ENCODE peak calls at places on chromosomes 3 and 15, in ten cellular contexts. F, H, I, E, Y, D, T, S, Q and M are unnamed samples.

GRCh38 chr3:151434151-151434890 is 26.5 kb downstream of the IGSF10 start:
- DNase-seq in F (no peak), H (no peak), I (no peak), E (peak), Y (no peak), D (no peak), T (no peak), S (no peak), Q (no peak), M (no peak)

GRCh38 chr15:33547876-33548275 is 237.1 kb downstream of the RYR3 start:
- DNase-seq in F (peak), H (no peak), I (no peak), E (peak), Y (no peak), D (no peak), T (no peak), S (peak), Q (no peak), M (no peak)

GRCh38 chr3:16848007-16848406 is 36.7 kb upstream of the PLCL2 start:
- DNase-seq in F (no peak), H (no peak), I (no peak), E (no peak), Y (no peak), D (no peak), T (no peak), S (no peak), Q (no peak), M (no peak)

GRCh38 chr3:36729204-36730056 is 34.9 kb downstream of the DCLK3 start:
- DNase-seq in F (peak), H (peak), I (no peak), E (no peak), Y (peak), D (no peak), T (no peak), S (no peak), Q (peak), M (no peak)

GRCh38 chr15:99613887-99614642 is 48.3 kb downstream of the MEF2A start:
- DNase-seq in F (no peak), H (no peak), I (no peak), E (no peak), Y (no peak), D (no peak), T (no peak), S (no peak), Q (no peak), M (no peak)

GRCh38 chr3:127699098-127699945 is 26.6 kb downstream of the ABTB1 start:
- DNase-seq in F (no peak), H (no peak), I (no peak), E (no peak), Y (no peak), D (no peak), T (no peak), S (no peak), Q (no peak), M (no peak)

GRCh38 chr3:50126287-50127211 is 28.6 kb upstream of the SEMA3F start:
- DNase-seq in F (no peak), H (no peak), I (no peak), E (no peak), Y (no peak), D (no peak), T (no peak), S (no peak), Q (no peak), M (no peak)

GRCh38 chr3:123290107-123290930 is 88.6 kb downstream of the SEC22A start:
- DNase-seq in F (no peak), H (no peak), I (no peak), E (no peak), Y (no peak), D (no peak), T (no peak), S (no peak), Q (no peak), M (no peak)

GRCh38 chr3:178436773-178437172 is 99.5 kb upstream of the KCNMB2 start:
- DNase-seq in F (peak), H (peak), I (peak), E (no peak), Y (no peak), D (no peak), T (no peak), S (no peak), Q (no peak), M (no peak)

GRCh38 chr15:82064824-82065223 is 19.0 kb upstream of the MEX3B start:
- DNase-seq in F (no peak), H (no peak), I (no peak), E (no peak), Y (no peak), D (no peak), T (no peak), S (no peak), Q (no peak), M (no peak)

GRCh38 chr3:169604568-169604967 is 58.9 kb downstream of the MECOM start:
- DNase-seq in F (peak), H (no peak), I (no peak), E (peak), Y (no peak), D (no peak), T (no peak), S (no peak), Q (no peak), M (no peak)

GRCh38 chr3:132047209-132047608 is 12.4 kb upstream of the CPNE4 start:
- DNase-seq in F (no peak), H (no peak), I (no peak), E (no peak), Y (no peak), D (no peak), T (no peak), S (no peak), Q (no peak), M (no peak)

GRCh38 chr3:13011369-13012227 is 61.6 kb downstream of the IQSEC1 start:
- DNase-seq in F (peak), H (peak), I (no peak), E (peak), Y (no peak), D (peak), T (no peak), S (no peak), Q (peak), M (peak)

GRCh38 chr3:48157950-48158376 is 30.3 kb downstream of the CDC25A start:
- DNase-seq in F (peak), H (peak), I (no peak), E (peak), Y (no peak), D (no peak), T (peak), S (peak), Q (no peak), M (peak)

GRCh38 chr3:40035177-40035576 is 225.8 kb downstream of the MYRIP start:
- DNase-seq in F (no peak), H (no peak), I (no peak), E (no peak), Y (no peak), D (no peak), T (no peak), S (no peak), Q (no peak), M (no peak)